ENCODE peak calls at places on chromosomes 4 and X, in six cellular contexts. X, Y, M, S, F and N are unnamed samples.

GRCh38 chrX:93673056-93673868 is at the start of gene NAP1L3:
- DNase-seq in X (peak), Y (peak), M (peak), S (peak), F (peak), N (peak)

GRCh38 chr4:27861381-27861787 is 1000.7 kb downstream of the STIM2 start:
- DNase-seq in X (no peak), Y (no peak), M (no peak), S (no peak), F (no peak), N (no peak)

GRCh38 chrX:136168929-136169735 is 21.8 kb downstream of the FHL1 start:
- DNase-seq in X (peak), Y (no peak), M (peak), S (peak), F (peak), N (no peak)

GRCh38 chrX:153938226-153938786 is 3.5 kb upstream of the NAA10 start:
- DNase-seq in X (no peak), Y (no peak), M (no peak), S (no peak), F (no peak), N (no peak)

GRCh38 chr4:38728651-38729141 is 54.1 kb downstream of the TLR10 start:
- DNase-seq in X (no peak), Y (peak), M (no peak), S (peak), F (peak), N (no peak)

GRCh38 chr4:82335043-82335442 is 38.7 kb downstream of the HNRNPD start:
- DNase-seq in X (no peak), Y (no peak), M (no peak), S (no peak), F (no peak), N (no peak)

GRCh38 chrX:42219231-42219630 is 295.9 kb upstream of the CASK start:
- DNase-seq in X (no peak), Y (no peak), M (no peak), S (no peak), F (peak), N (no peak)

GRCh38 chrX:68498508-68499379 is at the start of gene YIPF6:
- DNase-seq in X (peak), Y (peak), M (peak), S (peak), F (peak), N (peak)

GRCh38 chr4:98452091-98452490 is 190.9 kb downstream of the RAP1GDS1 start:
- DNase-seq in X (no peak), Y (no peak), M (no peak), S (no peak), F (no peak), N (no peak)

GRCh38 chr4:95505149-95505548 is 43.6 kb downstream of the UNC5C start:
- DNase-seq in X (no peak), Y (no peak), M (no peak), S (no peak), F (peak), N (no peak)

GRCh38 chr4:81883004-81883403 is 411.3 kb upstream of the RASGEF1B start:
- DNase-seq in X (no peak), Y (no peak), M (no peak), S (no peak), F (no peak), N (no peak)

GRCh38 chrX:54076903-54077302 is 32.6 kb upstream of the PHF8 start:
- DNase-seq in X (no peak), Y (no peak), M (no peak), S (no peak), F (peak), N (no peak)

GRCh38 chrX:38870386-38870895 is 69.2 kb downstream of the MID1IP1 start:
- DNase-seq in X (no peak), Y (peak), M (peak), S (no peak), F (peak), N (no peak)

GRCh38 chr4:54254915-54255246 is 25.8 kb downstream of the PDGFRA start:
- DNase-seq in X (no peak), Y (no peak), M (no peak), S (no peak), F (no peak), N (no peak)

GRCh38 chr4:77360451-77360850 is 203.4 kb downstream of the CCNG2 start:
- DNase-seq in X (no peak), Y (no peak), M (no peak), S (no peak), F (no peak), N (no peak)

GRCh38 chr4:8302331-8302730 is 32.8 kb downstream of the HTRA3 start:
- DNase-seq in X (peak), Y (peak), M (peak), S (no peak), F (no peak), N (peak)

GRCh38 chr4:124212835-124213640 is 499.5 kb downstream of the ANKRD50 start:
- DNase-seq in X (no peak), Y (no peak), M (no peak), S (no peak), F (no peak), N (no peak)

GRCh38 chr4:72886602-72887001 is 182.9 kb downstream of the COX18 start:
- DNase-seq in X (no peak), Y (no peak), M (no peak), S (no peak), F (no peak), N (no peak)

GRCh38 chr4:87009095-87009648 is 74.4 kb downstream of the AFF1 start:
- DNase-seq in X (no peak), Y (no peak), M (no peak), S (no peak), F (no peak), N (peak)

GRCh38 chrX:44876076-44876475 is 3.1 kb downstream of the KDM6A start:
- DNase-seq in X (no peak), Y (no peak), M (no peak), S (no peak), F (no peak), N (no peak)

GRCh38 chr4:59537231-59537886 is 1662.8 kb upstream of the ADGRL3 start:
- DNase-seq in X (no peak), Y (no peak), M (no peak), S (no peak), F (no peak), N (no peak)

GRCh38 chr4:22875592-22876257 is 183.0 kb downstream of the GBA3 start:
- DNase-seq in X (no peak), Y (no peak), M (no peak), S (no peak), F (no peak), N (no peak)

GRCh38 chr4:115234405-115235093 is 121.1 kb upstream of the NDST4 start:
- DNase-seq in X (no peak), Y (no peak), M (no peak), S (peak), F (peak), N (no peak)

GRCh38 chrX:104347860-104348259 is 93.1 kb upstream of the ESX1 start:
- DNase-seq in X (no peak), Y (no peak), M (no peak), S (no peak), F (no peak), N (no peak)

GRCh38 chrX:143634701-143635442 is 1.0 kb downstream of the SLITRK4 start:
- DNase-seq in X (no peak), Y (peak), M (no peak), S (peak), F (no peak), N (no peak)

GRCh38 chr4:24876431-24876830 is 36.4 kb downstream of the CCDC149 start:
- DNase-seq in X (no peak), Y (no peak), M (no peak), S (no peak), F (no peak), N (no peak)

GRCh38 chr4:116358633-116359222 is 726.6 kb downstream of the TRAM1L1 start:
- DNase-seq in X (no peak), Y (peak), M (no peak), S (peak), F (peak), N (no peak)